ENCODE peak calls at places on chromosomes 12 and 14, in ten cellular contexts. L is heart left ventricle; H is neural progenitor cell; U is CD8-positive, alpha-beta T cell; N is brain microvascular endothelial cell; G is HCT116; K is aorta; S is thyroid gland; E is testis; O is uterus. V is an unnamed sample. For H3K36me3, the result is how much of the 10 kb centered on the place peaks cover.

GRCh38 chr12:61654698-61655097 is 605.5 kb upstream of the USP15 start:
- DNase-seq in L (no peak), H (no peak), U (no peak), N (peak), G (peak), K (no peak), S (no peak), E (no peak), O (no peak), V (no peak)

GRCh38 chr12:57521475-57522018 is 1.1 kb upstream of the MBD6 start:
- DNase-seq in L (no peak), H (peak), U (peak), N (no peak), G (no peak), K (peak), S (peak), E (peak), O (peak), V (peak)

GRCh38 chr14:34502826-34503225 is 36.7 kb downstream of the EAPP start:
- DNase-seq in L (no peak), H (no peak), U (no peak), N (peak), G (no peak), K (no peak), S (no peak), E (no peak), O (no peak), V (no peak)

GRCh38 chr12:4118601-4119156 is 154.9 kb upstream of the CCND2 start:
- DNase-seq in L (no peak), H (no peak), U (no peak), N (no peak), G (no peak), K (no peak), S (no peak), E (no peak), O (no peak), V (no peak)

GRCh38 chr12:119784673-119785072 is 92.4 kb downstream of the CIT start:
- DNase-seq in L (no peak), H (no peak), U (no peak), N (no peak), G (no peak), K (no peak), S (no peak), E (no peak), O (no peak), V (no peak)

GRCh38 chr12:81797100-81797499 is 38.0 kb upstream of the PPFIA2 start:
- DNase-seq in L (no peak), H (peak), U (no peak), N (no peak), G (peak), K (no peak), S (no peak), E (no peak), O (no peak), V (no peak)

GRCh38 chr12:132834181-132834711 is 5.6 kb upstream of the GOLGA3 start:
- DNase-seq in L (no peak), H (no peak), U (peak), N (no peak), G (no peak), K (no peak), S (no peak), E (no peak), O (no peak), V (no peak)

GRCh38 chr12:94743174-94743573 is 92.8 kb upstream of the TMCC3 start:
- DNase-seq in L (no peak), H (no peak), U (no peak), N (no peak), G (no peak), K (no peak), S (no peak), E (no peak), O (no peak), V (no peak)

GRCh38 chr12:71708658-71709057 is 22.8 kb downstream of the TMEM19 start:
- DNase-seq in L (no peak), H (no peak), U (no peak), N (no peak), G (no peak), K (no peak), S (no peak), E (no peak), O (no peak), V (no peak)

GRCh38 chr12:93297032-93297431 is 80.7 kb upstream of the NUDT4 start:
- DNase-seq in L (no peak), H (no peak), U (no peak), N (no peak), G (no peak), K (no peak), S (no peak), E (no peak), O (no peak), V (no peak)

GRCh38 chr14:41609704-41610183 is 3.1 kb downstream of the LRFN5 start:
- DNase-seq in L (peak), H (peak), U (peak), N (no peak), G (no peak), K (peak), S (peak), E (peak), O (peak), V (peak)

GRCh38 chr14:99479160-99479902 is 1.3 kb downstream of the SETD3 start:
- DNase-seq in L (no peak), H (peak), U (no peak), N (no peak), G (no peak), K (no peak), S (peak), E (no peak), O (no peak), V (no peak)

GRCh38 chr12:14238224-14238792 is 127.2 kb upstream of the ATF7IP start:
- DNase-seq in L (no peak), H (no peak), U (no peak), N (no peak), G (no peak), K (no peak), S (no peak), E (no peak), O (no peak), V (no peak)

GRCh38 chr14:91029451-91030217 is 30.8 kb downstream of the RPS6KA5 start:
- DNase-seq in L (no peak), H (no peak), U (no peak), N (no peak), G (no peak), K (no peak), S (no peak), E (no peak), O (no peak), V (no peak)

GRCh38 chr12:11969437-11970154 is 101.1 kb upstream of the BCL2L14 start:
- DNase-seq in L (no peak), H (peak), U (no peak), N (no peak), G (no peak), K (no peak), S (no peak), E (no peak), O (no peak), V (no peak)

GRCh38 chr14:50057331-50057730 is 59.0 kb downstream of the VCPKMT start:
- DNase-seq in L (no peak), H (no peak), U (no peak), N (no peak), G (no peak), K (no peak), S (no peak), E (no peak), O (no peak), V (no peak)

GRCh38 chr12:118238888-118239287 is 103.0 kb downstream of the PEBP1 start:
- DNase-seq in L (no peak), H (no peak), U (no peak), N (no peak), G (no peak), K (no peak), S (no peak), E (no peak), O (no peak), V (no peak)

GRCh38 chr12:28172434-28173030 is 17.7 kb upstream of the CCDC91 start:
- DNase-seq in L (no peak), H (peak), U (no peak), N (peak), G (peak), K (no peak), S (no peak), E (peak), O (no peak), V (no peak)

GRCh38 chr12:30100736-30101135 is 317.0 kb upstream of the TMTC1 start:
- DNase-seq in L (no peak), H (no peak), U (no peak), N (no peak), G (no peak), K (no peak), S (no peak), E (no peak), O (no peak), V (no peak)

GRCh38 chr12:27343255-27344000 is 10.8 kb downstream of the BMAL2 start:
- DNase-seq in L (no peak), H (no peak), U (no peak), N (peak), G (no peak), K (no peak), S (no peak), E (no peak), O (no peak), V (no peak)

GRCh38 chr12:49138999-49139398 is 7.8 kb upstream of the TUBA1B start:
- DNase-seq in L (no peak), H (no peak), U (no peak), N (no peak), G (no peak), K (no peak), S (no peak), E (no peak), O (no peak), V (no peak)

GRCh38 chr12:88111074-88111652 is 30.7 kb downstream of the CEP290 start:
- DNase-seq in L (no peak), H (peak), U (no peak), N (no peak), G (peak), K (no peak), S (no peak), E (no peak), O (no peak), V (no peak)

GRCh38 chr12:93373847-93374723 is 3.6 kb upstream of the NUDT4 start:
- DNase-seq in L (no peak), H (peak), U (no peak), N (no peak), G (no peak), K (no peak), S (no peak), E (peak), O (no peak), V (no peak)

DNA sequence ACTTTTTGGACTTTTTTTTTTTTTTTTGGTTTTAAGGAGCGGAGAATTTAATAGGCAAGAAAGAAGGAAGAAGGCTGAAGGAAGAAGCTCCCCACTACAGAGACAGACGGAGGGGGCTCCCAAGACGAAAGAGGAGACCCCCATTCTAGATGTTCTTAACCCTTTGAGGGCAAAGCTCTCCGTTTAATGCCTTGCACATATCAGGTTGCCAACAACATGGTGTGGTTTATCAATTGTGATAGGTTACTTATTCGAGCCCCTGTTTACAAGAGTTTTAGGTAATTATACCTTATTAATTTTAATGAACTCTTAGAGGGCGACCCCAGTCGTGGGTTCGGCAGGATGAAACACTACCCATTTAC is 1.2 kb upstream of the FBXO33 start:
- DNase-seq in L (no peak), H (no peak), U (no peak), N (no peak), G (no peak), K (no peak), S (no peak), E (no peak), O (no peak), V (no peak)
- H3K27ac ChIP-seq in L (peak), H (peak), U (peak), N (no peak), G (peak), K (peak), S (peak), E (peak), O (peak), V (peak)

DNA sequence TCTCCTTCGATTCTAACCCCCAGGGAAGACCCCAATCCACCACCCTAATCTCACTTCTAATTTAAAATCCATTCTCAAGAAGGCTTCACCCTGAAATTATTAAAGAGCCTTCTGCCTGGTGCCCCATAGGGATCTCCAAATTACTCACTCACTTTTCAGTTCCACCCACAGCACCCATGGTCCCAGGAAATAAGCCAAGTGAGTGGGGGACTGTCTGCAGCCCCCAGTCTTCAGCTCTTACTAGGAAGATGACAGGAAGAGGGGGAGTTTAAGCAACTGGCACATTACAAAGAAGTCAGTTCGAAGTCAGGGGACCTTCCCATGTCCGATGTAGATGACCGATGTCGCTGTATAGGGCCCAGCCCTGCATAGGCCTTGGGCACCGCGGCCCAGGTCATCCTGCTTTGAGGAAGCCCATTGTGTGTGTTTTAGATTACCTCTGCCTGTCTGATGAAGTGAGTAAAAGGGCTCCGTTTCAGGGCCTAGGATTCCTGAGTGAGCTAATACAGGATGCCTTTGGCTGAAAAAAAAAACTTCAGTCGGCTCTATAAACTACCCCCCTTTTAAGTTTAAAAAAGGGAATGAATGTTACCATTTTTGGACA is 1.9 kb downstream of the ACTN1 start:
- DNase-seq in L (no peak), H (peak), U (no peak), N (no peak), G (no peak), K (no peak), S (no peak), E (no peak), O (no peak), V (peak)
- H3K36me3 ChIP-seq in L (under half), H (under half), U (under half), N (half or more), G (under half), K (under half), S (under half), E (under half), O (under half), V (under half)

DNA sequence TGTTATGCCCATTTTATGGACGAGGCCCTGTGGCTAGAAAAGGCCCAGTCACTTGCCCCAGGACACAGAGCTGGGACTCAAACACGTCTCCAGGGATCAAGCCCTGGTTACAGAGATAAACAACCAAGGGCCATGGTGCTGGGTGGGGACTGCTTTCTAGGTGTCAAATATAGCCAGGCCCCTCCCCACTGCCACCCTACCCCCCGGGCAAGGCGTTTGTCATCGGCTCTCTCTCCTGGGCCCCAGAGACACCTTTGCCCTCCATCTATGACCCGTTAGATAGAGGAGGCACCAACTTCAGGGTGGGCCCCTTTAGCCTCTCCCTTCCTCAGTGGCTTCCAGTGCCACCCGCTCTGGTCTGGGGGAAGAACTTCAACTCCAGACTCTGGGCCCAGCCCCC is 18.0 kb downstream of the LTBP2 start:
- DNase-seq in L (peak), H (no peak), U (no peak), N (no peak), G (no peak), K (no peak), S (no peak), E (no peak), O (no peak), V (no peak)
- H3K27ac ChIP-seq in L (peak), H (no peak), U (no peak), N (no peak), G (no peak), K (peak), S (peak), E (peak), O (peak), V (no peak)

GRCh38 chr14:23055147-23055550 is 2.2 kb downstream of the CDH24 start:
- DNase-seq in L (no peak), H (no peak), U (no peak), N (no peak), G (no peak), K (no peak), S (no peak), E (no peak), O (no peak), V (no peak)

GRCh38 chr14:23057757-23058653 is 685 bp upstream of the CDH24 start:
- DNase-seq in L (peak), H (peak), U (peak), N (peak), G (peak), K (peak), S (peak), E (peak), O (peak), V (peak)

GRCh38 chr14:23056956-23057756 is at the start of gene CDH24:
- DNase-seq in L (peak), H (peak), U (peak), N (no peak), G (no peak), K (peak), S (peak), E (peak), O (peak), V (peak)

GRCh38 chr14:23055621-23056256 is 1.6 kb downstream of the CDH24 start:
- DNase-seq in L (no peak), H (no peak), U (no peak), N (no peak), G (no peak), K (no peak), S (no peak), E (no peak), O (no peak), V (no peak)

GRCh38 chr14:23056257-23056955 is 914 bp downstream of the CDH24 start:
- DNase-seq in L (peak), H (peak), U (peak), N (peak), G (peak), K (peak), S (peak), E (peak), O (peak), V (peak)
- H3K36me3 ChIP-seq in L (under half), H (under half), U (under half), N (under half), G (under half), K (under half), S (under half), E (under half), O (under half), V (under half)

GRCh38 chr12:69350777-69351176 is 2.6 kb downstream of the LYZ start:
- DNase-seq in L (no peak), H (no peak), U (no peak), N (no peak), G (no peak), K (no peak), S (no peak), E (no peak), O (no peak), V (no peak)

GRCh38 chr12:69351462-69352236 is 3.5 kb downstream of the LYZ start:
- DNase-seq in L (no peak), H (no peak), U (no peak), N (no peak), G (no peak), K (no peak), S (no peak), E (no peak), O (no peak), V (no peak)

GRCh38 chr12:69352904-69353303 is 4.7 kb downstream of the LYZ start:
- DNase-seq in L (no peak), H (no peak), U (no peak), N (no peak), G (no peak), K (no peak), S (no peak), E (no peak), O (no peak), V (no peak)

GRCh38 chr12:69348162-69348938 is at the start of gene LYZ:
- DNase-seq in L (no peak), H (no peak), U (no peak), N (no peak), G (no peak), K (no peak), S (no peak), E (no peak), O (no peak), V (no peak)

DNA sequence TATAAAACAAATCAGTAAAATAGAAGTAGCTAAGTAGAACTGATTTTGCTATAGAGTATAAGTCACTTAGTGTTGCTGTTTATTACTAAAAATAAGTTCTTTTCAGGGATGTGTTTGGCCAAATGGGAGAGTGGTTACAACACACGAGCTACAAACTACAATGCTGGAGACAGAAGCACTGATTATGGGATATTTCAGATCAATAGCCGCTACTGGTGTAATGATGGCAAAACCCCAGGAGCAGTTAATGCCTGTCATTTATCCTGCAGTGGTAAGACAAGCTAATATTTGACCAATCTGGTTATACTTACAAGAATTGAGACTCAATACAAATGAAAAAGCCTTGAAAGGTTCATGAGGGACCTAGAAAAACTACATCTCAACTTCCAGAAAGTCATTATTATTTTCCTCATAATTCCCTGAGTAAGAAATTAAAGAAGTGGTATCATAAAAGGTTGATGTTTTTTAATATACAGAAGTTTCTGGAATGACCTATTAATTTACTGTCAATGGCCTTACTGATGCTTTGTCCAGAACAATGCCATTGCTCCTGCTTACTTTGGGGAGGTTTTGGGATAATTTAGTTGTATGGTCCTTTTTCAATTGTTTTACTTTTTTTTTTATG is 1.9 kb downstream of the LYZ start:
- DNase-seq in L (no peak), H (no peak), U (no peak), N (no peak), G (no peak), K (no peak), S (no peak), E (no peak), O (no peak), V (no peak)
- H3K27ac ChIP-seq in L (no peak), H (no peak), U (no peak), N (no peak), G (no peak), K (no peak), S (no peak), E (no peak), O (no peak), V (no peak)

GRCh38 chr12:112303799-112304198 is 78.4 kb downstream of the HECTD4 start:
- DNase-seq in L (no peak), H (no peak), U (no peak), N (no peak), G (no peak), K (no peak), S (no peak), E (no peak), O (no peak), V (no peak)

GRCh38 chr12:112304411-112304810 is 77.8 kb downstream of the HECTD4 start:
- DNase-seq in L (no peak), H (no peak), U (no peak), N (no peak), G (no peak), K (no peak), S (no peak), E (no peak), O (no peak), V (no peak)

GRCh38 chr12:112307219-112308062 is 74.8 kb downstream of the HECTD4 start:
- DNase-seq in L (no peak), H (no peak), U (no peak), N (no peak), G (no peak), K (no peak), S (no peak), E (no peak), O (no peak), V (no peak)

GRCh38 chr12:112308184-112308583 is 74.0 kb downstream of the HECTD4 start:
- DNase-seq in L (no peak), H (no peak), U (no peak), N (no peak), G (no peak), K (no peak), S (no peak), E (no peak), O (no peak), V (no peak)

GRCh38 chr12:112305951-112306350 is 76.3 kb downstream of the HECTD4 start:
- DNase-seq in L (no peak), H (no peak), U (no peak), N (no peak), G (no peak), K (no peak), S (no peak), E (no peak), O (no peak), V (peak)
- H3K36me3 ChIP-seq in L (under half), H (under half), U (under half), N (under half), G (under half), K (under half), S (under half), E (under half), O (under half), V (under half)

V was measured in prostate gland.